ENCODE peak calls at places on chromosomes 12 and 14, in six cellular contexts. N is stimulated activated naive B cell treated with anti-CD40 and anti-IgM and Interleukin-4, amounts not matched to agents 10 μg/mL and 1 μg/mL and 100 μg/mL, for 72 hours; L is dorsolateral prefrontal cortex; M is epithelial cell of prostate; U is activated gamma-delta T cell; H is A549. S is an unnamed sample.

GRCh38 chr12:32331133-32331532 is 68.2 kb upstream of the FGD4 start:
- DNase-seq in N (no peak), L (no peak), M (no peak), U (no peak), H (no peak), S (peak; percentile 49)

GRCh38 chr14:76473381-76474263 is 97.7 kb downstream of the ESRRB start:
- DNase-seq in N (no peak), L (no peak), M (no peak), U (no peak), H (no peak), S (no peak)

GRCh38 chr14:75562048-75562447 is 16.4 kb upstream of the FLVCR2 start:
- DNase-seq in N (peak; percentile 62), L (no peak), M (no peak), U (no peak), H (no peak), S (no peak)

GRCh38 chr14:54483073-54483745 is 5.6 kb downstream of the GMFB start:
- DNase-seq in N (no peak), L (no peak), M (no peak), U (no peak), H (no peak), S (no peak)

GRCh38 chr14:101135796-101136742 is 232.5 kb upstream of the RTL1 start:
- DNase-seq in N (no peak), L (no peak), M (no peak), U (no peak), H (no peak), S (no peak)

GRCh38 chr14:43356984-43357545 is 1150.0 kb downstream of the FSCB start:
- DNase-seq in N (no peak), L (no peak), M (no peak), U (no peak), H (no peak), S (no peak)

GRCh38 chr12:1047898-1048660 is 57.1 kb downstream of the ERC1 start:
- DNase-seq in N (no peak), L (no peak), M (no peak), U (no peak), H (no peak), S (no peak)

GRCh38 chr12:122137681-122138080 is 36.3 kb downstream of the IL31 start:
- DNase-seq in N (no peak), L (no peak), M (peak; percentile 33), U (no peak), H (no peak), S (no peak)

GRCh38 chr12:20314325-20314724 is 54.0 kb upstream of the PDE3A start:
- DNase-seq in N (no peak), L (no peak), M (no peak), U (no peak), H (no peak), S (peak; percentile 81)

S was measured in HCEC 1CT.